ENCODE peak calls at places on chromosomes 12 and 14, in four cellular contexts. R is GM12878, L is A549, C is WTC11. M is an unnamed sample.

GRCh38 chr12:102954143-102954542 is 3.3 kb upstream of the ASCL1 start:
- DNase-seq in R (no peak), L (no peak), C (no peak), M (no peak)

GRCh38 chr12:64608901-64609542 is 1.3 kb upstream of the RASSF3 start:
- DNase-seq in R (peak), L (peak), C (no peak), M (peak)

GRCh38 chr14:74475678-74476077 is 17.4 kb downstream of the NPC2 start:
- DNase-seq in R (no peak), L (no peak), C (no peak), M (no peak)

GRCh38 chr12:6284273-6284672 is 26.2 kb upstream of the PLEKHG6 start:
- DNase-seq in R (no peak), L (no peak), C (no peak), M (no peak)

GRCh38 chr12:14949631-14950030 is 11.3 kb upstream of the ERP27 start:
- DNase-seq in R (no peak), L (no peak), C (no peak), M (no peak)

GRCh38 chr14:65866422-65866821 is 453.9 kb downstream of the FUT8 start:
- DNase-seq in R (no peak), L (no peak), C (no peak), M (no peak)

GRCh38 chr12:124992874-124993567 is 424 bp upstream of the BRI3BP start:
- DNase-seq in R (peak), L (peak), C (peak), M (peak)

GRCh38 chr12:26636710-26637328 is 196.2 kb downstream of the ITPR2 start:
- DNase-seq in R (no peak), L (peak), C (no peak), M (no peak)

GRCh38 chr12:119730381-119730780 is 62.4 kb downstream of the PRKAB1 start:
- DNase-seq in R (no peak), L (no peak), C (no peak), M (no peak)

GRCh38 chr14:96231731-96232130 is 24.3 kb upstream of the BDKRB1 start:
- DNase-seq in R (no peak), L (no peak), C (no peak), M (no peak)

GRCh38 chr12:58067610-58068387 is 126.4 kb downstream of the ATP23 start:
- DNase-seq in R (no peak), L (peak), C (no peak), M (no peak)

GRCh38 chr14:54256156-54256555 is 140.7 kb upstream of the CDKN3 start:
- DNase-seq in R (no peak), L (no peak), C (no peak), M (no peak)

GRCh38 chr12:116204785-116205184 is 72.7 kb downstream of the MED13L start:
- DNase-seq in R (no peak), L (no peak), C (no peak), M (no peak)

GRCh38 chr12:57735198-57735855 is 3.2 kb downstream of the AGAP2 start:
- DNase-seq in R (no peak), L (no peak), C (no peak), M (no peak)

GRCh38 chr14:101357559-101358319 is 203.6 kb upstream of the DIO3 start:
- DNase-seq in R (no peak), L (no peak), C (no peak), M (no peak)

GRCh38 chr14:105924951-105925591 is 398.7 kb downstream of the TMEM121 start:
- DNase-seq in R (no peak), L (no peak), C (no peak), M (no peak)

GRCh38 chr14:64680675-64681060 is 23.6 kb upstream of the PLEKHG3 start:
- DNase-seq in R (no peak), L (no peak), C (no peak), M (no peak)

GRCh38 chr12:6096527-6096926 is 27.9 kb downstream of the VWF start:
- DNase-seq in R (no peak), L (no peak), C (no peak), M (peak)

GRCh38 chr12:27534060-27534764 is 10.2 kb downstream of the PPFIBP1 start:
- DNase-seq in R (peak), L (no peak), C (no peak), M (no peak)

GRCh38 chr14:31766315-31766892 is 205.2 kb downstream of the NUBPL start:
- DNase-seq in R (no peak), L (no peak), C (no peak), M (no peak)

GRCh38 chr12:53320352-53321195 is 836 bp downstream of the AAAS start:
- DNase-seq in R (no peak), L (no peak), C (no peak), M (no peak)

GRCh38 chr12:51389302-51389999 is 1.8 kb downstream of the GALNT6 start:
- DNase-seq in R (no peak), L (no peak), C (no peak), M (peak)

GRCh38 chr14:96586921-96587822 is 85.0 kb downstream of the PAPOLA start:
- DNase-seq in R (no peak), L (no peak), C (no peak), M (no peak)

GRCh38 chr12:20863056-20863455 is 52.6 kb downstream of the SLCO1B3 start:
- DNase-seq in R (no peak), L (no peak), C (no peak), M (no peak)

GRCh38 chr12:45726594-45727300 is 2.8 kb upstream of the ARID2 start:
- DNase-seq in R (no peak), L (peak), C (peak), M (peak)

GRCh38 chr12:76627346-76628135 is 68.0 kb upstream of the OSBPL8 start:
- DNase-seq in R (no peak), L (no peak), C (no peak), M (no peak)

GRCh38 chr14:67738740-67739504 is 37.2 kb downstream of the RDH12 start:
- DNase-seq in R (no peak), L (peak), C (no peak), M (peak)

GRCh38 chr12:80460972-80461371 is 16.9 kb downstream of the PTPRQ start:
- DNase-seq in R (no peak), L (no peak), C (no peak), M (no peak)

GRCh38 chr14:32576088-32576795 is 247.1 kb downstream of the AKAP6 start:
- DNase-seq in R (no peak), L (peak), C (no peak), M (peak)

GRCh38 chr12:120249875-120250795 is 15.4 kb downstream of the PXN start:
- DNase-seq in R (no peak), L (no peak), C (no peak), M (peak)

GRCh38 chr14:31080060-31080459 is 53.9 kb upstream of the STRN3 start:
- DNase-seq in R (no peak), L (peak), C (no peak), M (no peak)

GRCh38 chr12:104581000-104581570 is 124.3 kb downstream of the CHST11 start:
- DNase-seq in R (no peak), L (no peak), C (no peak), M (no peak)

GRCh38 chr12:129084875-129085826 is 231.9 kb downstream of the GLT1D1 start:
- DNase-seq in R (no peak), L (no peak), C (no peak), M (no peak)

GRCh38 chr12:102174761-102175160 is 22.9 kb downstream of the PMCH start:
- DNase-seq in R (no peak), L (no peak), C (no peak), M (no peak)

DNA sequence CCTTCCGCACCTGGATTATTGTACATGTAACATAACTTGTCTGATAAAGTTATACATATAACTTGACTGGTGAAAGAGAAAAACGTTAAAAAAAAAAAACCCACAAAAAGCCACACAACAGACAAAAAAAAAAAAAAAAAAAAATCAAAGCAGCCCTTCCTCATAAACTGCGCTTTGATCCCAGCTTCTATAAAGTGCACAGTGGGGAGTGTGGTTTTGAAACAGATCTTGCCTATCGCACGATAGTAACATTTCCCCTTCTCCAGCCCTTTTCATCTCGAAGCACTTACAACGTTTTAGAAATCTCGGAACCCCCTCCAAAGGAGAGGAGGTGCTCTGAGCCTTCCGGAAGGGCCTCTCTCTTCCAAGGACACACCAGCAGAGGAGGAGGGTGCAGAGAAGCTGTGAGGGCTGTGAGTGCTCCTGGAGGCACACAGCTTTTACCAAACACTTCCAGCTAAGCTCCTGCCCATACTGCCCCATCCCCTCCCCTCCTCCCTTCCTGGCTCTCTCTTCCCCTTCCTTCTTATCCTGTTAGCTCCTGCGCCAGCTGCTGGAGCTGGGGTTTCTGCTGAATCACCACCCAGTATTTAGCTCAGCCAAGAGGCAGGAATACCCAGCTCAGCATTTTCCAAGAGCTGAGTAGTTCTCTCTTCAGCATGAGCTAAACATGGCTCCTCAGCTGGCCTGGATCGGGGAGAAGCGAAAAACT is 28.4 kb downstream of the SLC7A8 start:
- DNase-seq in R (no peak), L (peak), C (peak), M (no peak)
- TF ChIP-seq CTCF in R (no peak), L (no peak), C (no peak), M (no peak)

GRCh38 chr14:100285913-100286400 is 20.3 kb downstream of the SLC25A29 start:
- DNase-seq in R (no peak), L (no peak), C (peak), M (no peak)
- TF ChIP-seq MAX in R (no peak), L (no peak), C (no peak), M (no peak)

GRCh38 chr14:81363746-81364400 is 36.3 kb downstream of the STON2 start:
- DNase-seq in R (no peak), L (no peak), C (no peak), M (no peak)

GRCh38 chr14:81371802-81372201 is 28.3 kb downstream of the STON2 start:
- DNase-seq in R (no peak), L (no peak), C (no peak), M (no peak)

GRCh38 chr14:81366884-81367283 is 33.2 kb downstream of the STON2 start:
- DNase-seq in R (no peak), L (no peak), C (no peak), M (no peak)

DNA sequence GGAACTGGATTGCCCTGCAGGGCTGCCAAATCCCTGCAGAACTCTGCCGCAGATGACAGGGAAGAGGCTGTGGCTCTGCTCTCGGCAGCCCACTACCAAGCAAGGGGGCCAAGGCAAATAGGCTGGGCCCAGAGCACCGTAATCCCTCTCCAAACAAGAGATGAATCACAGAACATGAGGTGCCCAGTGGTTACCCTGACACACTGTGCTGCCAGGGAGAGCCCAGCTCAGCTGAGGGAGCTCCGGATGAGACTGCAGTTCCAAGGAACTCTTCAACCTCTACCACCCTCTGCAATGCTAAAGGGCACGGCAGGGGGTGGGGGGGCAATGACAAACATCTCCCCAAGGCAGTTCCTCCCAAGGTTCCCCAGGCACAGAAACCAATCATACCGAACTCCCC is 33.9 kb downstream of the STON2 start:
- DNase-seq in R (no peak), L (peak), C (no peak), M (no peak)
- TF ChIP-seq CTCF in R (no peak), L (no peak), C (no peak), M (no peak)

DNA sequence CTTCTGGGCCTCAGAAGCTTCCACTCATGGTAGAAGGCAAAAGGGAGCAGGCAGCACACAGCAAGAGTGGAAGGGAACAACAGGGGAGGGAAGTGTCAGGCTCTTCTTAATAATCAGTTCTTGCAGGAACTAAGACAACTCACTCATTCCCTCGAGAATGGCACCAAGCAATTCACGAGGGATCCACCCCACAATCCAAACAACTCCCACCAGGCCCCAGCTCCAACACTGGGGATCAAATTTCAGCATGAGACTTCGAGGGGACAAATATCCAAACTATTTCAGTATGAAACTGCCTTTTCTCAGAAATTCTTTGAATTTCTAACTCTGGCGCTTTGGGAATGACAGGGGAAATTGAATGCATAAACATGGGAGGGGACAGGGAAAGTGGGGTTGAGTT is 24.5 kb upstream of the APOF start:
- DNase-seq in R (no peak), L (no peak), C (no peak), M (peak)
- TF ChIP-seq MAX in R (no peak), L (no peak), C (no peak), M (no peak)

GRCh38 chr12:79020106-79020505 is 155.5 kb downstream of the SYT1 start:
- DNase-seq in R (no peak), L (no peak), C (no peak), M (no peak)
- TF ChIP-seq CTCF in R (no peak), L (no peak), C (no peak), M (no peak)

DNA sequence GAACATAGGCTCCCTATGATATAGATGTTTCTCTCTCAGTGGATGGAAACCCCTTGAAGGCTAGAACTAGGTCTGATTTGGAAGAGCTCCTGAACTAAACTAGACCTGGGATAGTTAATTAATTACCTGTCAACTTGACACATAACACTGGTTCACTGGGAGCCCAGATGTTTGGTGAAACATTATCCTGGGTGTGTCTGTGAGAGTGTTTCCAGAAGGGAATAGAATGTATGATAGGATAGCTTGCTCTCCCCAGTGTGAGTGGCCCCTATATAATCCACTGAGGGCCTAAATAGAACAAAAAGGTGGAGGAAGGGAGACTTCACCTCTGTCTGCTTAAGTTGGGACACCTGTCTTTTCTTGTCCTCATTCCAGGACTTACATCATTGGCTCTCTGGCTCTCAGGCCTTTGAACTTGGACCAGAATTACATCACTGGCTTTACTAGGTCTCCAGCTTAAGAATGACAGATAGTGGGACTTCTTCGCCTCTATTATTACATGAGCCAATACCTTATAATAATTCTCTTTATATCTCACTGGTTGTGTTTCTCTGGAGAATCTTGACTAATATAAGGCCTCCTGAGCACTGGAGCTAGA is 194.1 kb downstream of the KTN1 start:
- DNase-seq in R (no peak), L (no peak), C (no peak), M (no peak)
- TF ChIP-seq MAX in R (no peak), L (no peak), C (no peak), M (no peak)

GRCh38 chr14:102985665-102986064 is 63.2 kb downstream of the AMN start:
- DNase-seq in R (peak), L (no peak), C (no peak), M (no peak)
- TF ChIP-seq CTCF in R (no peak), L (no peak), C (no peak), M (no peak)

DNA sequence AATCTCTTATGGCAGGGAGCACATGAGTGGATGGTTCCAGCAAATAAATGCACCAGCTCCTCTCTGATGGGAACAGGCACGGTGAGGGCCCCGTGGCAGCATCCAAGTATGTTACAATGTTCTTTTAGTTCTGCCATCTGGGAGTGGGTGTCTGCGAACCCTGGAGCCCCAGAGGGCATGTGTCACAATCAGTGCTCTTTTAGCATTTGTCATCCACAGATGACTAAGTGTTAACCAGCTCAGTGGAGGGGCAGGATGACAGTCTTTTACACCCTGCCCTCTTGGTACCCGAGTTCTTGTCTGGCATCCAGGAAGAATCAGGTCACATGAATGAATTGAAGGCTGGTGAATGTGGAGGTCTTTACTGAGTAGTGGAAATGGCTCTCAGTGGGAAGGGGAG is 560.4 kb upstream of the FLRT2 start:
- DNase-seq in R (no peak), L (no peak), C (no peak), M (no peak)
- TF ChIP-seq MAX in R (no peak), L (no peak), C (no peak), M (no peak)

DNA sequence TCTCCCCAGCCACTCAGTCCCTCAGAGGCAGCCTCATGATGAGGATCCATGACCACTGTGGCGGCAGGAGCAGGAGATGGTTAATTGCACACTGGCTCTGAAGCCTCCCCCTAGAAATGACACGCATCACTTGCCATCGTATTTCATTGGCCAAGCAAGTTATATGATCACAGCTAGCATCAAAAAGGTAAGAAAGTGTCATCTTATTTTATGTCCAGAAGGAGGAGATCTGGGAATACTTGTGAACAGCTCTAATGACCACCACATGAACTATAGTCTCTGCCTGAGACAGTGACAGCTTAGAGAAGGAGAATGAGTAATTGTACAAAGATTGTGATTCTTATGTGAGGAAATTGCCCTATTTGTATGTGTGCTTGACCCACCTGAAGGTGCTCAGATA is 363.4 kb downstream of the NUAK1 start:
- DNase-seq in R (no peak), L (peak), C (no peak), M (no peak)
- TF ChIP-seq CTCF in R (no peak), L (no peak), C (no peak), M (no peak)